ENCODE peak calls at places on chromosomes 13 and 19, in four cellular contexts. One of them, this sample, is unnamed.

GRCh38 chr19:49801966-49802661 is 11.0 kb downstream of the FUZ start:
- DNase-seq in NCI-H526 treated with DMSO at 0.1 percent for 48 hours: no peak
- DNase-seq in stimulated activated CD4-positive, alpha-beta T cell treated with anti-CD3 and anti-CD28 coated beads, TNF-alpha, amount 100 ng/mL, for 24 hours: no peak
- DNase-seq in HTR-8/SVneo: no peak
- DNase-seq in this sample: no peak

GRCh38 chr13:32086791-32087441 is 55.3 kb downstream of the FRY start:
- DNase-seq in NCI-H526 treated with DMSO at 0.1 percent for 48 hours: no peak
- DNase-seq in stimulated activated CD4-positive, alpha-beta T cell treated with anti-CD3 and anti-CD28 coated beads, TNF-alpha, amount 100 ng/mL, for 24 hours: no peak
- DNase-seq in HTR-8/SVneo: no peak
- DNase-seq in this sample: no peak

GRCh38 chr19:31177230-31177629 is 172.0 kb downstream of the TSHZ3 start:
- DNase-seq in stimulated activated CD4-positive, alpha-beta T cell treated with anti-CD3 and anti-CD28 coated beads, TNF-alpha, amount 100 ng/mL, for 24 hours: no peak
- DNase-seq in NCI-H526 treated with DMSO at 0.1 percent for 48 hours: no peak
- DNase-seq in HTR-8/SVneo: no peak
- DNase-seq in this sample: no peak

GRCh38 chr19:55210120-55210493 is 806 bp upstream of the PTPRH start:
- DNase-seq in HTR-8/SVneo: peak; percentile 53
- DNase-seq in NCI-H526 treated with DMSO at 0.1 percent for 48 hours: no peak
- DNase-seq in stimulated activated CD4-positive, alpha-beta T cell treated with anti-CD3 and anti-CD28 coated beads, TNF-alpha, amount 100 ng/mL, for 24 hours: no peak
- DNase-seq in this sample: peak; percentile 60

GRCh38 chr19:33456076-33456844 is 65.3 kb downstream of the PEPD start:
- DNase-seq in stimulated activated CD4-positive, alpha-beta T cell treated with anti-CD3 and anti-CD28 coated beads, TNF-alpha, amount 100 ng/mL, for 24 hours: no peak
- DNase-seq in HTR-8/SVneo: no peak
- DNase-seq in NCI-H526 treated with DMSO at 0.1 percent for 48 hours: no peak
- DNase-seq in this sample: no peak

GRCh38 chr19:38266981-38267597 is 2.7 kb downstream of the SPINT2 start:
- DNase-seq in NCI-H526 treated with DMSO at 0.1 percent for 48 hours: no peak
- DNase-seq in HTR-8/SVneo: peak; percentile 67
- DNase-seq in stimulated activated CD4-positive, alpha-beta T cell treated with anti-CD3 and anti-CD28 coated beads, TNF-alpha, amount 100 ng/mL, for 24 hours: no peak
- DNase-seq in this sample: no peak

GRCh38 chr19:19647037-19647835 is 3.8 kb upstream of the GMIP start:
- DNase-seq in HTR-8/SVneo: no peak
- DNase-seq in NCI-H526 treated with DMSO at 0.1 percent for 48 hours: no peak
- DNase-seq in stimulated activated CD4-positive, alpha-beta T cell treated with anti-CD3 and anti-CD28 coated beads, TNF-alpha, amount 100 ng/mL, for 24 hours: no peak
- DNase-seq in this sample: no peak

GRCh38 chr19:10812902-10813404 is 23.1 kb downstream of the TMED1 start:
- DNase-seq in NCI-H526 treated with DMSO at 0.1 percent for 48 hours: no peak
- DNase-seq in HTR-8/SVneo: peak; percentile 93
- DNase-seq in stimulated activated CD4-positive, alpha-beta T cell treated with anti-CD3 and anti-CD28 coated beads, TNF-alpha, amount 100 ng/mL, for 24 hours: peak; percentile 26
- DNase-seq in this sample: no peak

GRCh38 chr13:102310691-102311432 is 91.0 kb downstream of the FGF14 start:
- DNase-seq in NCI-H526 treated with DMSO at 0.1 percent for 48 hours: no peak
- DNase-seq in HTR-8/SVneo: no peak
- DNase-seq in stimulated activated CD4-positive, alpha-beta T cell treated with anti-CD3 and anti-CD28 coated beads, TNF-alpha, amount 100 ng/mL, for 24 hours: no peak
- DNase-seq in this sample: no peak

GRCh38 chr13:70034280-70034679 is 73.3 kb upstream of the ATXN8OS start:
- DNase-seq in stimulated activated CD4-positive, alpha-beta T cell treated with anti-CD3 and anti-CD28 coated beads, TNF-alpha, amount 100 ng/mL, for 24 hours: no peak
- DNase-seq in NCI-H526 treated with DMSO at 0.1 percent for 48 hours: no peak
- DNase-seq in HTR-8/SVneo: no peak
- DNase-seq in this sample: no peak

GRCh38 chr13:110409581-110409992 is 102.5 kb downstream of the COL4A2 start:
- DNase-seq in NCI-H526 treated with DMSO at 0.1 percent for 48 hours: no peak
- DNase-seq in stimulated activated CD4-positive, alpha-beta T cell treated with anti-CD3 and anti-CD28 coated beads, TNF-alpha, amount 100 ng/mL, for 24 hours: no peak
- DNase-seq in HTR-8/SVneo: peak; percentile 57
- DNase-seq in this sample: no peak

GRCh38 chr13:46386996-46387851 is at the start of gene RUBCNL:
- DNase-seq in stimulated activated CD4-positive, alpha-beta T cell treated with anti-CD3 and anti-CD28 coated beads, TNF-alpha, amount 100 ng/mL, for 24 hours: peak; percentile 47
- DNase-seq in HTR-8/SVneo: peak; percentile 33
- DNase-seq in NCI-H526 treated with DMSO at 0.1 percent for 48 hours: peak; percentile 73
- DNase-seq in this sample: peak; percentile 11

GRCh38 chr13:114025432-114026127 is 51.7 kb upstream of the C13orf46 start:
- DNase-seq in stimulated activated CD4-positive, alpha-beta T cell treated with anti-CD3 and anti-CD28 coated beads, TNF-alpha, amount 100 ng/mL, for 24 hours: no peak
- DNase-seq in NCI-H526 treated with DMSO at 0.1 percent for 48 hours: peak; percentile 4
- DNase-seq in HTR-8/SVneo: no peak
- DNase-seq in this sample: no peak

GRCh38 chr19:51375504-51376221 is 3.2 kb upstream of the NKG7 start:
- DNase-seq in HTR-8/SVneo: no peak
- DNase-seq in stimulated activated CD4-positive, alpha-beta T cell treated with anti-CD3 and anti-CD28 coated beads, TNF-alpha, amount 100 ng/mL, for 24 hours: peak; percentile 62
- DNase-seq in NCI-H526 treated with DMSO at 0.1 percent for 48 hours: no peak
- DNase-seq in this sample: no peak

GRCh38 chr19:38676023-38676877 is 28.8 kb downstream of the ACTN4 start:
- DNase-seq in stimulated activated CD4-positive, alpha-beta T cell treated with anti-CD3 and anti-CD28 coated beads, TNF-alpha, amount 100 ng/mL, for 24 hours: no peak
- DNase-seq in NCI-H526 treated with DMSO at 0.1 percent for 48 hours: no peak
- DNase-seq in HTR-8/SVneo: no peak
- DNase-seq in this sample: no peak

GRCh38 chr19:29812080-29812880 is 489 bp downstream of the CCNE1 start:
- DNase-seq in NCI-H526 treated with DMSO at 0.1 percent for 48 hours: no peak
- DNase-seq in HTR-8/SVneo: no peak
- DNase-seq in stimulated activated CD4-positive, alpha-beta T cell treated with anti-CD3 and anti-CD28 coated beads, TNF-alpha, amount 100 ng/mL, for 24 hours: no peak
- DNase-seq in this sample: no peak

GRCh38 chr19:48279747-48280146 is 9.9 kb downstream of the ZNF114 start:
- DNase-seq in NCI-H526 treated with DMSO at 0.1 percent for 48 hours: no peak
- DNase-seq in stimulated activated CD4-positive, alpha-beta T cell treated with anti-CD3 and anti-CD28 coated beads, TNF-alpha, amount 100 ng/mL, for 24 hours: no peak
- DNase-seq in HTR-8/SVneo: no peak
- DNase-seq in this sample: no peak

GRCh38 chr13:76473552-76474134 is 412.6 kb downstream of the KCTD12 start:
- DNase-seq in HTR-8/SVneo: peak; percentile 22
- DNase-seq in stimulated activated CD4-positive, alpha-beta T cell treated with anti-CD3 and anti-CD28 coated beads, TNF-alpha, amount 100 ng/mL, for 24 hours: peak; percentile 58
- DNase-seq in NCI-H526 treated with DMSO at 0.1 percent for 48 hours: peak; percentile 65
- DNase-seq in this sample: peak; percentile 30

GRCh38 chr13:110806636-110807035 is 93.1 kb downstream of the ING1 start:
- DNase-seq in HTR-8/SVneo: no peak
- DNase-seq in NCI-H526 treated with DMSO at 0.1 percent for 48 hours: no peak
- DNase-seq in stimulated activated CD4-positive, alpha-beta T cell treated with anti-CD3 and anti-CD28 coated beads, TNF-alpha, amount 100 ng/mL, for 24 hours: no peak
- DNase-seq in this sample: no peak

GRCh38 chr13:74761794-74762193 is 627.6 kb upstream of the KLF12 start:
- DNase-seq in NCI-H526 treated with DMSO at 0.1 percent for 48 hours: no peak
- DNase-seq in HTR-8/SVneo: no peak
- DNase-seq in stimulated activated CD4-positive, alpha-beta T cell treated with anti-CD3 and anti-CD28 coated beads, TNF-alpha, amount 100 ng/mL, for 24 hours: no peak
- DNase-seq in this sample: no peak

GRCh38 chr13:45280751-45281634 is 60.0 kb downstream of the TPT1 start:
- DNase-seq in HTR-8/SVneo: peak; percentile 65
- DNase-seq in stimulated activated CD4-positive, alpha-beta T cell treated with anti-CD3 and anti-CD28 coated beads, TNF-alpha, amount 100 ng/mL, for 24 hours: peak; percentile 54
- DNase-seq in NCI-H526 treated with DMSO at 0.1 percent for 48 hours: peak; percentile 54
- DNase-seq in this sample: peak; percentile 28

GRCh38 chr19:45952691-45953505 is 20.8 kb downstream of the NOVA2 start:
- DNase-seq in HTR-8/SVneo: peak; percentile 66
- DNase-seq in stimulated activated CD4-positive, alpha-beta T cell treated with anti-CD3 and anti-CD28 coated beads, TNF-alpha, amount 100 ng/mL, for 24 hours: peak; percentile 48
- DNase-seq in NCI-H526 treated with DMSO at 0.1 percent for 48 hours: no peak
- DNase-seq in this sample: no peak

GRCh38 chr13:93309886-93310520 is 83.4 kb downstream of the GPC6 start:
- DNase-seq in NCI-H526 treated with DMSO at 0.1 percent for 48 hours: no peak
- DNase-seq in HTR-8/SVneo: no peak
- DNase-seq in stimulated activated CD4-positive, alpha-beta T cell treated with anti-CD3 and anti-CD28 coated beads, TNF-alpha, amount 100 ng/mL, for 24 hours: no peak
- DNase-seq in this sample: no peak

GRCh38 chr19:17863520-17864182 is 3.9 kb downstream of the RPL18A start:
- DNase-seq in HTR-8/SVneo: no peak
- DNase-seq in NCI-H526 treated with DMSO at 0.1 percent for 48 hours: no peak
- DNase-seq in stimulated activated CD4-positive, alpha-beta T cell treated with anti-CD3 and anti-CD28 coated beads, TNF-alpha, amount 100 ng/mL, for 24 hours: no peak
- DNase-seq in this sample: no peak

GRCh38 chr19:48509467-48510194 is 2.0 kb downstream of the LMTK3 start:
- DNase-seq in stimulated activated CD4-positive, alpha-beta T cell treated with anti-CD3 and anti-CD28 coated beads, TNF-alpha, amount 100 ng/mL, for 24 hours: no peak
- DNase-seq in HTR-8/SVneo: no peak
- DNase-seq in NCI-H526 treated with DMSO at 0.1 percent for 48 hours: no peak
- DNase-seq in this sample: no peak

This sample was measured in keratinocyte.